ENCODE peak calls at places on chromosomes 5 and 9, in ten cellular contexts. Z, W, V, N, R, T, P, O, I and E are unnamed samples.

GRCh38 chr9:114000671-114001409 is 77.3 kb downstream of the AMBP start:
- DNase-seq in V (no peak), N (no peak), T (no peak), P (peak), R (no peak), W (no peak), O (no peak), Z (no peak), I (no peak), E (no peak)

GRCh38 chr9:124000161-124000783 is 11.3 kb upstream of the LHX2 start:
- DNase-seq in T (no peak), N (no peak), I (no peak), W (no peak), P (no peak), R (no peak), Z (no peak), V (no peak), O (no peak), E (no peak)

GRCh38 chr5:76787237-76787636 is 31.6 kb upstream of the F2RL1 start:
- DNase-seq in Z (peak), R (no peak), W (no peak), P (peak), I (peak), N (peak), O (peak), V (no peak), T (no peak), E (no peak)

GRCh38 chr5:3835817-3836216 is 240.2 kb downstream of the IRX1 start:
- DNase-seq in N (no peak), R (no peak), O (no peak), I (no peak), T (no peak), P (no peak), Z (no peak), W (no peak), V (no peak), E (no peak)

GRCh38 chr9:113895526-113895925 is 19.4 kb downstream of the ZNF618 start:
- DNase-seq in I (no peak), Z (no peak), O (no peak), V (no peak), W (no peak), R (no peak), P (peak), N (no peak), T (no peak), E (no peak)

GRCh38 chr5:134070979-134071849 is 43.3 kb upstream of the TCF7 start:
- DNase-seq in N (no peak), O (no peak), W (no peak), T (peak), V (peak), P (no peak), R (no peak), I (no peak), Z (peak), E (no peak)

GRCh38 chr5:159286420-159287035 is 23.4 kb downstream of the UBLCP1 start:
- DNase-seq in Z (peak), I (peak), V (peak), P (peak), W (no peak), O (no peak), R (no peak), N (peak), T (no peak), E (peak)

GRCh38 chr9:122197334-122197872 is 31.4 kb downstream of the LHX6 start:
- DNase-seq in T (no peak), V (no peak), W (no peak), N (peak), I (no peak), O (no peak), Z (peak), P (no peak), R (no peak), E (no peak)

GRCh38 chr9:11158676-11159075 is 545.9 kb upstream of the PTPRD start:
- DNase-seq in T (no peak), P (no peak), W (no peak), N (no peak), Z (no peak), V (no peak), R (no peak), I (no peak), O (no peak), E (no peak)

GRCh38 chr5:134435525-134435924 is 23.8 kb upstream of the CDKN2AIPNL start:
- DNase-seq in T (no peak), I (no peak), O (no peak), W (no peak), Z (no peak), R (no peak), N (no peak), V (no peak), P (peak), E (no peak)

GRCh38 chr9:123049589-123050222 is 16.2 kb downstream of the GPR21 start:
- DNase-seq in Z (no peak), I (no peak), O (no peak), V (no peak), R (no peak), W (no peak), T (no peak), P (peak), N (peak), E (peak)

GRCh38 chr5:28548856-28549255 is 1510.5 kb upstream of the CDH9 start:
- DNase-seq in O (no peak), W (no peak), N (no peak), Z (no peak), V (no peak), I (no peak), T (no peak), R (no peak), P (no peak), E (no peak)

GRCh38 chr9:96487949-96488348 is 38.0 kb downstream of the HABP4 start:
- DNase-seq in Z (no peak), W (no peak), P (no peak), R (no peak), I (no peak), N (no peak), V (no peak), O (peak), T (no peak), E (no peak)

GRCh38 chr9:115514454-115514853 is 396.5 kb upstream of the TNC start:
- DNase-seq in R (no peak), W (no peak), V (no peak), P (no peak), O (no peak), N (no peak), T (no peak), I (no peak), Z (no peak), E (no peak)

GRCh38 chr9:126411225-126411947 is 84.8 kb downstream of the MVB12B start:
- DNase-seq in O (no peak), R (peak), I (no peak), V (no peak), Z (no peak), P (no peak), W (no peak), T (peak), N (peak), E (no peak)

GRCh38 chr5:43017438-43017820 is 22.7 kb downstream of the ANXA2R start:
- DNase-seq in V (no peak), W (no peak), O (peak), T (no peak), P (peak), Z (no peak), N (peak), R (no peak), I (no peak), E (no peak)

GRCh38 chr5:80959768-80960442 is at the start of gene RASGRF2:
- DNase-seq in R (no peak), T (peak), V (peak), Z (peak), N (no peak), I (peak), W (no peak), P (peak), O (peak), E (no peak)

GRCh38 chr9:115524467-115525059 is 406.6 kb upstream of the TNC start:
- DNase-seq in O (no peak), N (peak), Z (peak), W (peak), I (peak), V (peak), R (no peak), P (peak), T (peak), E (peak)

GRCh38 chr5:136769900-136770684 is 404.7 kb upstream of the TRPC7 start:
- DNase-seq in W (peak), V (peak), Z (peak), P (peak), O (peak), N (peak), R (peak), T (peak), I (peak), E (peak)

GRCh38 chr9:4397917-4398316 is 92.4 kb upstream of the SLC1A1 start:
- DNase-seq in T (no peak), N (no peak), W (no peak), I (no peak), O (no peak), V (no peak), P (peak), R (no peak), Z (no peak), E (no peak)